ENCODE peak calls at places on chromosomes 5 and 9, in six cellular contexts. F is stimulated activated naive CD8-positive, alpha-beta T cell treated with anti-CD3 and anti-CD28 coated beads, Interleukin-15, Interleukin-2, amounts not matched to agents 100 U/mL and 50 U/mL, for 24 hours; L is omental fat pad; P is SW480; V is stimulated activated CD4-positive, alpha-beta T cell treated with anti-CD3 and anti-CD28 coated beads, Interleukin-12 subunit alpha, Interleukin-12 subunit beta, amount 100 ng/mL, for 24 hours; W is head of caudate nucleus. D is an unnamed sample.

GRCh38 chr5:177122566-177122965 is 11.0 kb upstream of the NSD1 start:
- DNase-seq in F (no peak), L (no peak), P (no peak), V (no peak), W (no peak), D (no peak)

GRCh38 chr9:23232831-23233230 is 593.2 kb downstream of the ELAVL2 start:
- DNase-seq in F (no peak), L (no peak), P (no peak), V (no peak), W (no peak), D (no peak)

GRCh38 chr9:72428329-72428728 is 63.3 kb upstream of the ZFAND5 start:
- DNase-seq in F (no peak), L (no peak), P (no peak), V (no peak), W (no peak), D (no peak)

GRCh38 chr9:73081979-73082657 is 69.5 kb upstream of the ANXA1 start:
- DNase-seq in F (no peak), L (no peak), P (peak; percentile 36), V (no peak), W (no peak), D (no peak)

GRCh38 chr9:124377985-124378384 is 37.3 kb downstream of the PSMB7 start:
- DNase-seq in F (no peak), L (no peak), P (no peak), V (no peak), W (no peak), D (no peak)

GRCh38 chr9:35738924-35739323 is 6.5 kb downstream of the CREB3 start:
- DNase-seq in F (no peak), L (no peak), P (no peak), V (no peak), W (no peak), D (no peak)

GRCh38 chr5:74017786-74018211 is 391.8 kb downstream of the ARHGEF28 start:
- DNase-seq in F (no peak), L (no peak), P (peak; percentile 29), V (no peak), W (peak; percentile 75), D (no peak)

GRCh38 chr9:90916147-90916734 is 114.6 kb downstream of the SYK start:
- DNase-seq in F (no peak), L (no peak), P (no peak), V (no peak), W (no peak), D (no peak)

GRCh38 chr9:134053941-134054761 is 13.7 kb downstream of the BRD3 start:
- DNase-seq in F (no peak), L (no peak), P (no peak), V (no peak), W (no peak), D (no peak)

GRCh38 chr5:142296914-142297417 is 27.9 kb downstream of the SPRY4 start:
- DNase-seq in F (no peak), L (no peak), P (peak; percentile 50), V (no peak), W (no peak), D (peak; percentile 83)

GRCh38 chr5:20360243-20360642 is 372.2 kb upstream of the CDH18 start:
- DNase-seq in F (no peak), L (no peak), P (no peak), V (no peak), W (no peak), D (no peak)

GRCh38 chr5:153571157-153571556 is 80.7 kb downstream of the GRIA1 start:
- DNase-seq in F (no peak), L (no peak), P (no peak), V (no peak), W (no peak), D (peak; percentile 74)

GRCh38 chr9:88106492-88106891 is 31.8 kb downstream of the SPATA31C2 start:
- DNase-seq in F (no peak), L (no peak), P (peak; percentile 77), V (no peak), W (peak; percentile 32), D (no peak)

GRCh38 chr9:88818495-88819201 is 172.6 kb upstream of the S1PR3 start:
- DNase-seq in F (no peak), L (no peak), P (no peak), V (no peak), W (no peak), D (no peak)

GRCh38 chr5:72451771-72452505 is 55.3 kb downstream of the ZNF366 start:
- DNase-seq in F (no peak), L (no peak), P (no peak), V (no peak), W (no peak), D (peak; percentile 90)

GRCh38 chr5:132431682-132432081 is 58.9 kb downstream of the IRF1 start:
- DNase-seq in F (no peak), L (no peak), P (no peak), V (no peak), W (no peak), D (peak; percentile 18)

GRCh38 chr5:139788294-139788875 is 7.2 kb upstream of the PSD2 start:
- DNase-seq in F (no peak), L (no peak), P (no peak), V (no peak), W (peak; percentile 87), D (no peak)

GRCh38 chr9:18208166-18209059 is 265.5 kb upstream of the ADAMTSL1 start:
- DNase-seq in F (no peak), L (no peak), P (peak; percentile 15), V (no peak), W (peak; percentile 27), D (peak; percentile 69)

GRCh38 chr9:95821999-95822398 is 53.5 kb upstream of the ERCC6L2 start:
- DNase-seq in F (no peak), L (no peak), P (no peak), V (no peak), W (no peak), D (no peak)

GRCh38 chr9:79610019-79610760 is 38.4 kb downstream of the TLE4 start:
- DNase-seq in F (no peak), L (no peak), P (no peak), V (no peak), W (no peak), D (no peak)

GRCh38 chr5:148683651-148684050 is 29.3 kb upstream of the HTR4 start:
- DNase-seq in F (no peak), L (no peak), P (no peak), V (no peak), W (no peak), D (no peak)

GRCh38 chr9:19155106-19155999 is 28.1 kb upstream of the PLIN2 start:
- DNase-seq in F (no peak), L (no peak), P (no peak), V (no peak), W (peak; percentile 35), D (no peak)

GRCh38 chr5:35369965-35370790 is 139.9 kb upstream of the PRLR start:
- DNase-seq in F (no peak), L (no peak), P (no peak), V (no peak), W (peak; percentile 55), D (no peak)

GRCh38 chr5:175814676-175815075 is 56.7 kb upstream of the CPLX2 start:
- DNase-seq in F (no peak), L (no peak), P (peak; percentile 30), V (no peak), W (peak; percentile 39), D (no peak)

GRCh38 chr9:81557452-81557956 is 131.8 kb downstream of the TLE1 start:
- DNase-seq in F (no peak), L (no peak), P (no peak), V (no peak), W (no peak), D (no peak)

GRCh38 chr5:133789428-133789827 is 177.1 kb upstream of the FSTL4 start:
- DNase-seq in F (no peak), L (no peak), P (no peak), V (no peak), W (no peak), D (no peak)

GRCh38 chr5:83815661-83816060 is 95.0 kb upstream of the HAPLN1 start:
- DNase-seq in F (no peak), L (no peak), P (no peak), V (no peak), W (no peak), D (no peak)

GRCh38 chr9:93911871-93912554 is 43.1 kb downstream of the BARX1 start:
- DNase-seq in F (no peak), L (peak; percentile 27), P (no peak), V (no peak), W (no peak), D (no peak)

GRCh38 chr9:114081441-114082016 is 3.4 kb upstream of the AMBP start:
- DNase-seq in F (no peak), L (no peak), P (no peak), V (no peak), W (no peak), D (no peak)

GRCh38 chr5:55509768-55510522 is 24.8 kb downstream of the PLPP1 start:
- DNase-seq in F (no peak), L (no peak), P (peak; percentile 5), V (no peak), W (no peak), D (no peak)

GRCh38 chr5:32563614-32564013 is 21.7 kb upstream of the SUB1 start:
- DNase-seq in F (no peak), L (no peak), P (no peak), V (no peak), W (no peak), D (no peak)

GRCh38 chr9:17962747-17963146 is 383.9 kb downstream of the SH3GL2 start:
- DNase-seq in F (no peak), L (no peak), P (no peak), V (no peak), W (no peak), D (no peak)

GRCh38 chr9:114737118-114737517 is 55.1 kb upstream of the TEX48 start:
- DNase-seq in F (peak; percentile 37), L (no peak), P (no peak), V (no peak), W (no peak), D (no peak)

GRCh38 chr5:73096239-73096575 is 24.2 kb upstream of the TMEM171 start:
- DNase-seq in F (no peak), L (no peak), P (no peak), V (no peak), W (no peak), D (no peak)

GRCh38 chr5:170630711-170631141 is 126.9 kb downstream of the KCNIP1 start:
- DNase-seq in F (no peak), L (no peak), P (no peak), V (no peak), W (no peak), D (no peak)